ENCODE peak calls at places on chromosomes 6 and 20, in four cellular contexts. One of them, this sample, is unnamed.

GRCh38 chr6:136429264-136429663 is 121.0 kb downstream of the MAP7 start:
- DNase-seq in H1: no peak
- DNase-seq in K562: no peak
- DNase-seq in GM12878: no peak
- DNase-seq in this sample: no peak

GRCh38 chr6:156841508-156841907 is 64.3 kb downstream of the ARID1B start:
- DNase-seq in H1: no peak
- DNase-seq in K562: no peak
- DNase-seq in GM12878: no peak
- DNase-seq in this sample: no peak

GRCh38 chr6:25883536-25883935 is 9.5 kb upstream of the SLC17A3 start:
- DNase-seq in H1: no peak
- DNase-seq in K562: no peak
- DNase-seq in GM12878: no peak
- DNase-seq in this sample: no peak

GRCh38 chr6:22300287-22300998 is 3.6 kb upstream of the PRL start:
- DNase-seq in H1: no peak
- DNase-seq in K562: no peak
- DNase-seq in GM12878: no peak
- DNase-seq in this sample: no peak

GRCh38 chr6:113813207-113813606 is 43.9 kb upstream of the MARCKS start:
- DNase-seq in H1: no peak
- DNase-seq in K562: no peak
- DNase-seq in GM12878: no peak
- DNase-seq in this sample: no peak

GRCh38 chr6:119350202-119351004 is 842 bp upstream of the MAN1A1 start:
- DNase-seq in H1: no peak
- DNase-seq in K562: no peak
- DNase-seq in GM12878: no peak
- DNase-seq in this sample: peak

GRCh38 chr6:17928514-17929430 is 58.7 kb downstream of the KIF13A start:
- DNase-seq in H1: no peak
- DNase-seq in K562: no peak
- DNase-seq in GM12878: no peak
- DNase-seq in this sample: no peak

GRCh38 chr20:63740070-63740500 is 509 bp downstream of the SLC2A4RG start:
- DNase-seq in H1: no peak
- DNase-seq in K562: peak
- DNase-seq in GM12878: no peak
- DNase-seq in this sample: no peak

GRCh38 chr6:15987569-15987968 is 141.3 kb upstream of the MYLIP start:
- DNase-seq in H1: no peak
- DNase-seq in K562: peak
- DNase-seq in GM12878: no peak
- DNase-seq in this sample: no peak

GRCh38 chr20:24559114-24559513 is 89.7 kb downstream of the SYNDIG1 start:
- DNase-seq in H1: no peak
- DNase-seq in K562: no peak
- DNase-seq in GM12878: no peak
- DNase-seq in this sample: no peak
- H3K27ac ChIP-seq in H1: no peak
- H3K27ac ChIP-seq in K562: no peak
- H3K27ac ChIP-seq in GM12878: no peak
- H3K27ac ChIP-seq in this sample: no peak

DNA sequence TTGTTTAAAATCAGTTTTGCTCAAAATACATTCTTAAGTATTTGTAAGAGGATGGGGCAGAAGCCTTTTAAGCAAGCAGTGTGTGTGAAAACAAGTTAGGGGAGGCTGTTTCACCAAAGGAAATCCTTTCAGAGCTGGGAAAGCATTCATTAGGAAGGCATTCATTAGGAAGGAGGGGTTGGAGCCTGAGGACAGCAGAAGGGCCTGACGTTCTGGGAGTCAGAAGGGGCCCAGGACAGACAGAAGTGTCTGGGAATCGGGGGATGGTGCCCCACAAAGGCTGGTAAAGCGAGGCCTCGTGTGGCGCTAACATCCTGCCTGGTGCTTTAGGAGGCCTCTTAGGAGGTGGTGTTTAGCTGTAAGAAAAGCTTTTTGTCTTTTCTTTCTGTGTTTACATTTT is 80.6 kb upstream of the NXT1 start:
- DNase-seq in H1: no peak
- DNase-seq in K562: no peak
- DNase-seq in GM12878: no peak
- DNase-seq in this sample: no peak
- H2AFZ ChIP-seq in H1: no peak
- H2AFZ ChIP-seq in K562: no peak
- H2AFZ ChIP-seq in GM12878: no peak
- H2AFZ ChIP-seq in this sample: no peak

DNA sequence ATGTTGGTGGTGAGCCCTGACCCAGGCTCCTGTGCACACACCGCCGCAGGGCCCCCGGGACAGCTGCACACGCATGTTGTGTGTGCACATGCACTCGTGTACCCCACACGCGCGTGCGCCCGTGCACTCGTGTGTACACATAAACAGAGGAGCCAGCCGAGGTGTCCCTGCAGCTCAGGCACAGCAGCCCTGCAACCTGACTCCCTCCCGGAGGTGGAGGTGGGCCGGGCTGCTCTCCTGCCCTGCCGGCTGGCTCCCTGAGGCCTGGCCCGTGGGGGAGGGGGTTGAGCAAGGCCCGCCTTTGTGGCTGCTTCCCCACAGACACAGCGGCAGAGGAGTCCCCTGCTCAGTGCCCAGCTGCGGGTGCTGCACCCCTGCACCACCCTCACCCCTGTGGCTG is 661 bp downstream of the RBBP8NL start:
- DNase-seq in H1: no peak
- DNase-seq in K562: no peak
- DNase-seq in GM12878: no peak
- DNase-seq in this sample: no peak
- TF ChIP-seq EGR1 in H1: no peak
- TF ChIP-seq EGR1 in K562: no peak
- TF ChIP-seq EGR1 in GM12878: no peak
- TF ChIP-seq EGR1 in this sample: no peak

GRCh38 chr6:56852249-56852606 is 102.7 kb upstream of the BEND6 start:
- DNase-seq in H1: no peak
- DNase-seq in K562: no peak
- DNase-seq in GM12878: no peak
- DNase-seq in this sample: no peak

GRCh38 chr6:56851541-56852248 is 103.2 kb upstream of the BEND6 start:
- DNase-seq in H1: no peak
- DNase-seq in K562: no peak
- DNase-seq in GM12878: peak
- DNase-seq in this sample: no peak

GRCh38 chr6:56853541-56853940 is 101.4 kb upstream of the BEND6 start:
- DNase-seq in H1: no peak
- DNase-seq in K562: no peak
- DNase-seq in GM12878: no peak
- DNase-seq in this sample: no peak

GRCh38 chr6:56854086-56854485 is 100.8 kb upstream of the BEND6 start:
- DNase-seq in H1: no peak
- DNase-seq in K562: no peak
- DNase-seq in GM12878: no peak
- DNase-seq in this sample: no peak

DNA sequence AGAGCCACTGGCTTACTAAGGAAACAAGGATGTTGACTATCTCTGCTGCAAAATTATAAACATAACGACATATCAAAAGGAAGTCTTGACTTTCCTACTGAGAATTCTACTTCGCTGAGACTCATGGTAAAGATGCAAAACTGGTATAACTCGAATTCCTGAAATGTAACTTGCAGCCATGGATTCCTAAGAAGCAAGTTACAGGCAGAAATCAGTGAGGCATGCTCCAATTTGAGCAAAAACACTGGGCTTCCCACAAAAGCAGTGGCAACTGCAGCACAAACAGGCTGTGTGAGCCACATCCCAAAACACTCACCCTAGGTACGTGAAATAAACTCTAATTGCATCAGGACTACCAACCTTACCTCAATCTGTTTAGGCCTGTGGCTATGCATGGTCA is 102.3 kb upstream of the BEND6 start:
- DNase-seq in H1: no peak
- DNase-seq in K562: no peak
- DNase-seq in GM12878: no peak
- DNase-seq in this sample: no peak
- H3K27ac ChIP-seq in H1: no peak
- H3K27ac ChIP-seq in K562: no peak
- H3K27ac ChIP-seq in GM12878: peak
- H3K27ac ChIP-seq in this sample: peak

DNA sequence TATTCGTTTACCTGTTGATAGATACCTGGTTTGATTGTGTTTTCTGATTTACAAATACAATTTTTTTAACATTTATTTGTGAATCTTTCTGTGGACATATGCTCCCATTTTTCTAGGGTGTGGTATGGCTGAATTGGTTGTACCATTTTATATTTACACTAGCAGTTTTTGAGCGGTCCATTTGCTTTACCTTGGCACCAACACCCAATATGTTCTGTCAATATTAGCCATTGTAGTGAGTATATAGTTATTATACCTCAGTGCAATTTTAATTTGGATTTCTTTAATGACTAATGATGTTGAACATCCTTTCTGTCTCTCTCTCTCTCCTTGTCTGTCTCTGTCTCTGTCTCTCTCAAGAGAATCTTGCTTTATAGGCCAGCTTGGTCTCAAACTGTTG is 278.5 kb downstream of the CDKAL1 start:
- DNase-seq in H1: no peak
- DNase-seq in K562: no peak
- DNase-seq in GM12878: no peak
- DNase-seq in this sample: no peak
- H2AFZ ChIP-seq in H1: no peak
- H2AFZ ChIP-seq in K562: no peak
- H2AFZ ChIP-seq in GM12878: no peak
- H2AFZ ChIP-seq in this sample: no peak

GRCh38 chr20:16400249-16400648 is 173.0 kb downstream of the KIF16B start:
- DNase-seq in H1: no peak
- DNase-seq in K562: no peak
- DNase-seq in GM12878: no peak
- DNase-seq in this sample: no peak
- TF ChIP-seq EGR1 in H1: no peak
- TF ChIP-seq EGR1 in K562: no peak
- TF ChIP-seq EGR1 in GM12878: no peak
- TF ChIP-seq EGR1 in this sample: no peak

GRCh38 chr6:98579941-98580340 is 254.4 kb upstream of the POU3F2 start:
- DNase-seq in H1: no peak
- DNase-seq in K562: no peak
- DNase-seq in GM12878: no peak
- DNase-seq in this sample: no peak

GRCh38 chr6:98581725-98582124 is 252.6 kb upstream of the POU3F2 start:
- DNase-seq in H1: no peak
- DNase-seq in K562: no peak
- DNase-seq in GM12878: no peak
- DNase-seq in this sample: no peak

GRCh38 chr6:98576811-98577210 is 257.6 kb upstream of the POU3F2 start:
- DNase-seq in H1: no peak
- DNase-seq in K562: no peak
- DNase-seq in GM12878: no peak
- DNase-seq in this sample: no peak

GRCh38 chr6:98574991-98575390 is 259.4 kb upstream of the POU3F2 start:
- DNase-seq in H1: no peak
- DNase-seq in K562: no peak
- DNase-seq in GM12878: no peak
- DNase-seq in this sample: no peak

GRCh38 chr6:98579089-98579488 is 255.3 kb upstream of the POU3F2 start:
- DNase-seq in H1: no peak
- DNase-seq in K562: no peak
- DNase-seq in GM12878: no peak
- DNase-seq in this sample: no peak
- H3K27ac ChIP-seq in H1: no peak
- H3K27ac ChIP-seq in K562: no peak
- H3K27ac ChIP-seq in GM12878: no peak
- H3K27ac ChIP-seq in this sample: no peak

GRCh38 chr6:5892669-5893068 is 114.1 kb downstream of the NRN1 start:
- DNase-seq in H1: no peak
- DNase-seq in K562: no peak
- DNase-seq in GM12878: no peak
- DNase-seq in this sample: no peak
- H2AFZ ChIP-seq in H1: peak
- H2AFZ ChIP-seq in K562: peak
- H2AFZ ChIP-seq in GM12878: no peak
- H2AFZ ChIP-seq in this sample: peak

GRCh38 chr6:37906121-37906520 is 86.6 kb downstream of the ZFAND3 start:
- DNase-seq in H1: no peak
- DNase-seq in K562: no peak
- DNase-seq in GM12878: no peak
- DNase-seq in this sample: no peak

GRCh38 chr6:37903671-37904355 is 84.3 kb downstream of the ZFAND3 start:
- DNase-seq in H1: no peak
- DNase-seq in K562: no peak
- DNase-seq in GM12878: no peak
- DNase-seq in this sample: no peak

DNA sequence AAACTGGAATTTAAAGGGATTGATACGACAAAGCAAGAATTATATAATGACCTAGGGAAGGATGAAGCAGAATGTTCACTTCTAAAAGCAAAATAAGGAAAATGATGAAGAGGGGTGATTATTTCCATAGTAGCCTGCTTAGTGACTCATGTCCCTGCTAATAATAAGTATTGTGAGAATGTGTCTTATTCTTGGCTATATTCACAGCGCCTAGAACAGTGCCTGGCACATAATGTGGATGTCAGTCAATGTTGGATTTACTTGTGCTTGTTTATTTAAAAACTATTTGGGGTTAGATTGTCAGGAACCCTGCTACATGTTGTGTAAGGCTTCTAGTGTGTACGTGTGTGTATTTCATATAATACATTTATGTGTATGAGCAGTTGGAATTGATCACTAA is 85.1 kb downstream of the ZFAND3 start:
- DNase-seq in H1: no peak
- DNase-seq in K562: no peak
- DNase-seq in GM12878: no peak
- DNase-seq in this sample: no peak
- TF ChIP-seq EGR1 in H1: no peak
- TF ChIP-seq EGR1 in K562: no peak
- TF ChIP-seq EGR1 in GM12878: no peak
- TF ChIP-seq EGR1 in this sample: no peak

This sample was measured in HCT116.